ENCODE peak calls at places on chromosomes 13 and 19, in four cellular contexts. One of them, this sample, is unnamed.
A peak's percentile ranks its signal among the peaks of the same experiment; 100 is the strongest.

GRCh38 chr13:98399756-98400155 is 177.2 kb downstream of the STK24 start:
- DNase-seq in prostate gland: no peak
- DNase-seq in OCI-LY7: no peak
- DNase-seq in vagina: no peak
- DNase-seq in this sample: no peak

GRCh38 chr19:35254341-35255297 is 5.8 kb downstream of the LSR start:
- DNase-seq in vagina: peak; percentile 72
- DNase-seq in OCI-LY7: no peak
- DNase-seq in prostate gland: no peak
- DNase-seq in this sample: peak; percentile 27

GRCh38 chr13:45974500-45974899 is 78.0 kb downstream of the ZC3H13 start:
- DNase-seq in OCI-LY7: no peak
- DNase-seq in prostate gland: no peak
- DNase-seq in vagina: no peak
- DNase-seq in this sample: no peak

GRCh38 chr19:50334741-50335421 is 5.7 kb upstream of the KCNC3 start:
- DNase-seq in OCI-LY7: no peak
- DNase-seq in vagina: no peak
- DNase-seq in prostate gland: no peak
- DNase-seq in this sample: no peak

GRCh38 chr13:113399755-113400149 is 35.8 kb upstream of the GRTP1 start:
- DNase-seq in OCI-LY7: no peak
- DNase-seq in prostate gland: no peak
- DNase-seq in vagina: no peak
- DNase-seq in this sample: no peak

GRCh38 chr19:58154287-58154678 is 3.7 kb upstream of the ZNF329 start:
- DNase-seq in prostate gland: peak; percentile 12
- DNase-seq in OCI-LY7: no peak
- DNase-seq in vagina: no peak
- DNase-seq in this sample: peak; percentile 49

GRCh38 chr13:112055417-112056206 is 11.3 kb upstream of the SOX1 start:
- DNase-seq in OCI-LY7: no peak
- DNase-seq in prostate gland: no peak
- DNase-seq in vagina: peak; percentile 84
- DNase-seq in this sample: no peak

GRCh38 chr19:48445256-48445605 is 552 bp upstream of the GRWD1 start:
- DNase-seq in vagina: no peak
- DNase-seq in OCI-LY7: no peak
- DNase-seq in prostate gland: peak; percentile 41
- DNase-seq in this sample: no peak

GRCh38 chr19:15508035-15508710 is at the start of gene CYP4F22:
- DNase-seq in vagina: no peak
- DNase-seq in prostate gland: no peak
- DNase-seq in OCI-LY7: no peak
- DNase-seq in this sample: no peak

GRCh38 chr19:14090509-14091085 is at the start of gene SAMD1:
- DNase-seq in OCI-LY7: peak; percentile 94
- DNase-seq in prostate gland: peak; percentile 90
- DNase-seq in vagina: no peak
- DNase-seq in this sample: peak; percentile 87

GRCh38 chr19:15107056-15108010 is at the start of gene SYDE1:
- DNase-seq in OCI-LY7: no peak
- DNase-seq in vagina: no peak
- DNase-seq in prostate gland: no peak
- DNase-seq in this sample: no peak

GRCh38 chr13:98176777-98177608 is at the start of gene RNF113B:
- DNase-seq in OCI-LY7: no peak
- DNase-seq in vagina: no peak
- DNase-seq in prostate gland: no peak
- DNase-seq in this sample: no peak

GRCh38 chr13:94858856-94859811 is 146.8 kb upstream of the SOX21 start:
- DNase-seq in vagina: no peak
- DNase-seq in prostate gland: no peak
- DNase-seq in OCI-LY7: no peak
- DNase-seq in this sample: peak; percentile 39

GRCh38 chr19:48513289-48514122 is 1.9 kb upstream of the LMTK3 start:
- DNase-seq in vagina: no peak
- DNase-seq in prostate gland: peak; percentile 72
- DNase-seq in OCI-LY7: peak; percentile 89
- DNase-seq in this sample: peak; percentile 69

DNA sequence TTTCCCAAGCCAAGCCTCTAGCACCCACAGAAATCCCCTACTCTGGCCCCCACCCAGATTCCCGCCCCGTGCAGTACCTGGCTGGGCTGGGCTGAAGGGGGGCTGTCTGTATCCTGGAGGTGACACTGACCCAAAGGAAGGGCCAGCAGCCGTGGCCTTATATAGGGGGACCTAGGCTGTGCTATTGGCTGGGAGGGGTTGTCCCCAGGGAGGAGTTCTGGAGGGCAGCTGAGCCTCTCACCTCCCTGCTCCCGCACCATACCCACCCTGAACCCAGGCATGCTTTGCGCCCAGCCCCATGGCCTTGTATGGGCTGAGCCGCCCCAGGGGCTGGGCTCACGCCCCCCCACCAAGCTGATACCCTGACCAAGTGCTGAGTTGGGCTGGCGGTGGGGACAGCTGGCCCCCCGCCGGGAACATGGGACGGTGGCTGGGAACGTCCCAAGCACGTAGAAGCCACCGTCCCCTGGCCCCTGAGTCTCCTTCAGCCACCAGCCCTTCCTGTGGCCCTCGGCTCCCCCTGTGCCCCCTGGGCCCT is at the start of gene CKM:
- DNase-seq in vagina: no peak
- DNase-seq in OCI-LY7: no peak
- DNase-seq in prostate gland: no peak
- DNase-seq in this sample: no peak
- H3K27ac ChIP-seq in vagina: no peak within 1 kb of the TSS
- H3K27ac ChIP-seq in OCI-LY7: no peak within 1 kb of the TSS
- H3K27ac ChIP-seq in prostate gland: no peak within 1 kb of the TSS
- H3K27ac ChIP-seq in this sample: peak within 1 kb of the TSS; percentile 95

GRCh38 chr19:3407556-3408516 is 41.5 kb downstream of the NFIC start:
- DNase-seq in prostate gland: peak; percentile 55
- DNase-seq in vagina: no peak
- DNase-seq in OCI-LY7: no peak
- DNase-seq in this sample: no peak

GRCh38 chr19:3409346-3410064 is 43.1 kb downstream of the NFIC start:
- DNase-seq in OCI-LY7: no peak
- DNase-seq in vagina: no peak
- DNase-seq in prostate gland: peak; percentile 81
- DNase-seq in this sample: no peak

GRCh38 chr19:3411636-3412035 is 45.3 kb downstream of the NFIC start:
- DNase-seq in vagina: no peak
- DNase-seq in OCI-LY7: no peak
- DNase-seq in prostate gland: no peak
- DNase-seq in this sample: no peak

GRCh38 chr19:3406571-3407111 is 40.3 kb downstream of the NFIC start:
- DNase-seq in OCI-LY7: no peak
- DNase-seq in prostate gland: no peak
- DNase-seq in vagina: no peak
- DNase-seq in this sample: no peak

DNA sequence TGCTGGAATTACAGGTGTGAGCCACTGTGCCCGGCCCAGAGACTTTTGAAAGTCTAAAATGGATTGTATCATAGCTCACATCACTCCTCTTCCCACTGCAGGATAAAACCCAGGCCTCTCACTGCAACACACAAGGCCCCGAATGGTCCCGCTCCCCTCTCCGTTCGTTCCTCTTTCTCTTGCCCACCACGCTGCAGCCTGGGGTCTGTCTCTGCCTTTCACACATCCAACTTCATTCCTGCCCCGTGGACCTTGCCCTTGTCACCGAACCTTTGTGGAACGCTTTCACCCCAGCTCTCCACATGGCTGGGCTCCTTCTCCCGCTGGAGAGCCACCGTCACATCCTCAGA is 42.6 kb downstream of the NFIC start:
- DNase-seq in OCI-LY7: no peak
- DNase-seq in vagina: no peak
- DNase-seq in prostate gland: no peak
- DNase-seq in this sample: no peak
- H3K4me1 ChIP-seq in OCI-LY7: no peaks in the 10 kb centered on the region
- H3K4me1 ChIP-seq in vagina: peaks cover 72% of the 10 kb centered on the region
- H3K4me1 ChIP-seq in prostate gland: peaks cover 21% of the 10 kb centered on the region
- H3K4me1 ChIP-seq in this sample: no peaks in the 10 kb centered on the region

DNA sequence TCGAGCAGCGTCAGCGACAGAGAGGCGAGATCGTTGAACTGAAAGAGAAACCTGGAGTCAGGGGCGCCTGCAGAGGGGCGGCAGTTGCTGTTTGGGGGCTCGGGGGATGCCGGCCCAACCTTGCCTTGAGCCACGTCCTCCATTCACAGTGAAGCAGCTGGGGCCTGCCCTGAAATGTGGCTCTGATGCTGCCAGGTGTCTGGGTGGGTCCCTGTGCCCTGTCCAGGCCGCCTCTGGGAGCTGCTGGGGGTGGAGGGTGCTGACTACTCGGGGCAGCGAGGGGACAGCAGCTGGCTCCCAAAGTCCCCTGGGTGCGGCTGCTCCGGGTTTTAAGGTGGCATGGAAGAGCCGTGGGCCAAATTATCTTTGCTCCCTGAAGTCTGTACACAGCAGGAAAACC is 17.7 kb upstream of the RANBP3 start:
- DNase-seq in OCI-LY7: no peak
- DNase-seq in prostate gland: no peak
- DNase-seq in vagina: no peak
- DNase-seq in this sample: no peak
- H3K36me3 ChIP-seq in OCI-LY7: no peaks in the 10 kb centered on the region
- H3K36me3 ChIP-seq in prostate gland: no peaks in the 10 kb centered on the region
- H3K36me3 ChIP-seq in vagina: no peaks in the 10 kb centered on the region
- H3K36me3 ChIP-seq in this sample: peaks cover 22% of the 10 kb centered on the region

GRCh38 chr19:16618248-16618647 is 9.8 kb downstream of the MED26 start:
- DNase-seq in vagina: no peak
- DNase-seq in OCI-LY7: peak; percentile 74
- DNase-seq in prostate gland: no peak
- DNase-seq in this sample: no peak
- H3K27ac ChIP-seq in vagina: no peak overlapping the region
- H3K27ac ChIP-seq in OCI-LY7: peak overlapping the region; percentile 54
- H3K27ac ChIP-seq in prostate gland: no peak overlapping the region
- H3K27ac ChIP-seq in this sample: no peak overlapping the region

DNA sequence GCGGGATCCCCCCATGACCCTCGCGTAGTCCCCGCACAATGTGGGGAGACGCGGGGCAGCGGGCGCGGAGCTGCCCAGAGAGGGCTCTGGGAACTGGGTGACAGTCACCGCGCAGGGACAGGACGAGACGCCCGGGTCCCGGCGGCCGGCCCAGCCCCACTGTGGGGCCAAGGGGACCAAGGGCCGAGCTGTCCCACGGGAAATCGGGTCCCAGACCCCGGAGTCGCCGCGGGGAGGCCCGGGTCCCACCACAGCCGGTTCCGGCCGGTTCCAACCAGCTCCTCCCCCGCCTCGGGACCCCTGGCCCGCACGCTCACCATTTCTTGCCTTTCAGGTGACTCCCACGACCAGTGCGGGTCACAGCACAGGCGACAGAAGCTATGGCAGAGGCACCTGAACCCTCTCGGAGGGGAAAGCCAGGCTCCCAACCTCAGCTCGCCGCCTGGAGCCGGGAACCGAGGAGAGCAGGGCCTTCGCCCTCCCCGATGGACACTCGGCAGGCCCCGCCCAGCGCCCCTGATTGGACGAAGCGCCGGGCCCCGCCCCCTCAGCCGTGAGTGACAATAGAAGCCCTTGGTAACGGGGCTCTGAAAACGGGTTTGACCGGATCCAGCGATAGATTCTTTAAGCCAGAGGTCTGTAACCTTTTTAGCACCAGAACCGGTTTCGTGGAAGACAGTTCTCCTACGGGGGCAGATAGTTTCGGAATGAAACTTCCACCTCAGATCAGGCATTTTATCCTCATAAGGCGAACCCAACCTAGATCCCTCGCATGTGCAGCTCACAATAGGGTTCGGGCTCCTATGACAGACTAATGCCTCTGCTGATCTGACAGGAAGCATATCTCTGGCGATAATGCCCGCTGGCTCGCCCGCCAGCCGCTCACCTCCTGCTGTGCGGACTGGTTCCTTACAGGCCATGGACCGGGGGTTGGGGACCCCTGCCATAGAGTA is at the start of gene ZNF433:
- DNase-seq in vagina: no peak
- DNase-seq in OCI-LY7: peak; percentile 77
- DNase-seq in prostate gland: peak; percentile 99
- DNase-seq in this sample: peak; percentile 97
- H3K4me1 ChIP-seq in vagina: peaks cover 30% of the 10 kb centered on the region
- H3K4me1 ChIP-seq in OCI-LY7: peaks cover 5% of the 10 kb centered on the region
- H3K4me1 ChIP-seq in prostate gland: no peaks in the 10 kb centered on the region
- H3K4me1 ChIP-seq in this sample: peaks cover 2% of the 10 kb centered on the region

DNA sequence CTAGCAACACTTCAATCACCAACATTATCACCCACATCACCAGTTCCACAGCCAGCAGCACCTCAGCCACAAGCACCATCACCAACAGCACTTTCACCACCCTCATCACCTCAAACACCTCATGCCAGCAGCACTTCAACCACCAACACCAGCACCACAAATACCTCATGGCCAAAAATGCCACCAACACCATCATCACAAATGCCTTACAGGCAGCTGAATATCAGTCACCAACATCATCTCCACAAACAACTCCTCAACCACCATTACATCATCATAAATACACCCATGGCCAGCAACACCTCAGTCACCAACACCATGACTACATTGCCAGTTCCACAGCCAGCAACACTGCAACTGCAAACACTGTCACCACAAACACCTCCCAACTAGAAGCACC is 10.4 kb downstream of the FCER2 start:
- DNase-seq in vagina: no peak
- DNase-seq in prostate gland: no peak
- DNase-seq in OCI-LY7: no peak
- DNase-seq in this sample: no peak
- H3K36me3 ChIP-seq in vagina: no peaks in the 10 kb centered on the region
- H3K36me3 ChIP-seq in prostate gland: no peaks in the 10 kb centered on the region
- H3K36me3 ChIP-seq in OCI-LY7: no peaks in the 10 kb centered on the region
- H3K36me3 ChIP-seq in this sample: no peaks in the 10 kb centered on the region

DNA sequence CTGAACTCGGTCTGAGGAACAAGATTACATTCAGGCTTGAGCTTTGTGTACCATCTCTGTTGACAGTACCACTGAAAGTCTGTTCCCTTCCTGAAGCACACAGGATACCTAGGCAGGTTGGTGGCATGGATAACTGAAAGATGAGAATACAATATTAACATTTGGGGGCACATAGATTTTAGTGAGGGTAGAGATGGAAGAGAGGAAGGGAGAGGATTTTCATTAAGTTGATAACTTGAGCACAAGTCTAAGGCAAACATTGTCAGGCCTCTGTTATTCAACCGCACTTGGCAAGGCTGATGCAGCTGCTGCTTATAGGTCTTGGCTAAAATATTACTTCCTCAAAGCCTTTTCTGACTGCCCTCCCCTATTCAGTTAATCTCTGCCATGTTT is 10.9 kb downstream of the MIR17HG start:
- DNase-seq in vagina: no peak
- DNase-seq in OCI-LY7: peak; percentile 86
- DNase-seq in prostate gland: no peak
- DNase-seq in this sample: no peak
- H3K27ac ChIP-seq in vagina: no peak overlapping the region
- H3K27ac ChIP-seq in OCI-LY7: peak overlapping the region; percentile 26
- H3K27ac ChIP-seq in prostate gland: no peak overlapping the region
- H3K27ac ChIP-seq in this sample: no peak overlapping the region

GRCh38 chr19:39412100-39412866 is at the start of gene PLEKHG2:
- DNase-seq in prostate gland: peak; percentile 99
- DNase-seq in vagina: no peak
- DNase-seq in OCI-LY7: peak; percentile 100
- DNase-seq in this sample: peak; percentile 96

GRCh38 chr19:39410620-39411005 is 1.9 kb upstream of the PLEKHG2 start:
- DNase-seq in OCI-LY7: no peak
- DNase-seq in prostate gland: no peak
- DNase-seq in vagina: no peak
- DNase-seq in this sample: no peak

GRCh38 chr19:39412867-39413268 is 399 bp downstream of the PLEKHG2 start:
- DNase-seq in vagina: no peak
- DNase-seq in OCI-LY7: no peak
- DNase-seq in prostate gland: peak; percentile 41
- DNase-seq in this sample: no peak

GRCh38 chr19:39411006-39411831 is 1.2 kb upstream of the PLEKHG2 start:
- DNase-seq in vagina: no peak
- DNase-seq in OCI-LY7: no peak
- DNase-seq in prostate gland: peak; percentile 44
- DNase-seq in this sample: no peak

GRCh38 chr19:39411832-39412099 is 703 bp upstream of the PLEKHG2 start:
- DNase-seq in prostate gland: peak; percentile 89
- DNase-seq in vagina: no peak
- DNase-seq in OCI-LY7: peak; percentile 95
- DNase-seq in this sample: peak; percentile 93
- H3K4me1 ChIP-seq in prostate gland: no peaks in the 10 kb centered on the region
- H3K4me1 ChIP-seq in vagina: peaks cover 53% of the 10 kb centered on the region
- H3K4me1 ChIP-seq in OCI-LY7: peaks cover 33% of the 10 kb centered on the region
- H3K4me1 ChIP-seq in this sample: peaks cover 11% of the 10 kb centered on the region